ENCODE peak calls at places on chromosomes 4 and X, in five cellular contexts. B, Z, K, P and A are unnamed samples.

GRCh38 chr4:128220286-128221235 is 67.1 kb downstream of the PGRMC2 start:
- DNase-seq in B (peak), Z (no peak), K (peak), P (peak), A (no peak)

GRCh38 chr4:38868055-38868965 is 704 bp downstream of the FAM114A1 start:
- DNase-seq in B (peak), Z (peak), K (peak), P (no peak), A (no peak)

GRCh38 chrX:69503835-69504625 is at the start of gene NALF2:
- DNase-seq in B (peak), Z (peak), K (peak), P (peak), A (no peak)

GRCh38 chr4:55635760-55636621 is at the start of gene NMU:
- DNase-seq in B (no peak), Z (peak), K (no peak), P (no peak), A (no peak)

GRCh38 chr4:102761478-102761790 is 666 bp upstream of the MANBA start:
- DNase-seq in B (peak), Z (no peak), K (peak), P (no peak), A (no peak)

GRCh38 chr4:182404371-182404770 is 161.2 kb downstream of the TENM3 start:
- DNase-seq in B (no peak), Z (no peak), K (no peak), P (no peak), A (no peak)

GRCh38 chr4:39259571-39260330 is 77.4 kb downstream of the WDR19 start:
- DNase-seq in B (peak), Z (no peak), K (peak), P (no peak), A (peak)

GRCh38 chrX:150683536-150684146 is 9.6 kb upstream of the MTMR1 start:
- DNase-seq in B (peak), Z (no peak), K (peak), P (peak), A (no peak)

GRCh38 chr4:143382539-143382938 is 45.9 kb downstream of the GAB1 start:
- DNase-seq in B (peak), Z (no peak), K (peak), P (no peak), A (no peak)

GRCh38 chr4:20544645-20545044 is 155.6 kb upstream of the PACRGL start:
- DNase-seq in B (peak), Z (no peak), K (peak), P (peak), A (no peak)

GRCh38 chr4:177380730-177381287 is 61.4 kb downstream of the AGA start:
- DNase-seq in B (no peak), Z (no peak), K (no peak), P (peak), A (no peak)

GRCh38 chrX:136780241-136780640 is 491 bp downstream of the ARHGEF6 start:
- DNase-seq in B (no peak), Z (no peak), K (no peak), P (no peak), A (no peak)

GRCh38 chr4:624705-625590 is at the start of gene PDE6B:
- DNase-seq in B (no peak), Z (no peak), K (no peak), P (no peak), A (no peak)

GRCh38 chr4:121656269-121656641 is 40.5 kb downstream of the ANXA5 start:
- DNase-seq in B (peak), Z (peak), K (peak), P (no peak), A (no peak)

GRCh38 chr4:27692098-27692679 is 831.5 kb downstream of the STIM2 start:
- DNase-seq in B (peak), Z (no peak), K (peak), P (no peak), A (no peak)
- TF ChIP-seq CTCF in B (peak), Z (peak), K (peak), P (no peak), A (no peak)

GRCh38 chrX:14028473-14028872 is 1.2 kb downstream of the GEMIN8 start:
- DNase-seq in B (no peak), Z (no peak), K (no peak), P (no peak), A (no peak)
- H3K4me3 ChIP-seq in B (no peak), Z (no peak), K (no peak), P (peak), A (no peak)

DNA sequence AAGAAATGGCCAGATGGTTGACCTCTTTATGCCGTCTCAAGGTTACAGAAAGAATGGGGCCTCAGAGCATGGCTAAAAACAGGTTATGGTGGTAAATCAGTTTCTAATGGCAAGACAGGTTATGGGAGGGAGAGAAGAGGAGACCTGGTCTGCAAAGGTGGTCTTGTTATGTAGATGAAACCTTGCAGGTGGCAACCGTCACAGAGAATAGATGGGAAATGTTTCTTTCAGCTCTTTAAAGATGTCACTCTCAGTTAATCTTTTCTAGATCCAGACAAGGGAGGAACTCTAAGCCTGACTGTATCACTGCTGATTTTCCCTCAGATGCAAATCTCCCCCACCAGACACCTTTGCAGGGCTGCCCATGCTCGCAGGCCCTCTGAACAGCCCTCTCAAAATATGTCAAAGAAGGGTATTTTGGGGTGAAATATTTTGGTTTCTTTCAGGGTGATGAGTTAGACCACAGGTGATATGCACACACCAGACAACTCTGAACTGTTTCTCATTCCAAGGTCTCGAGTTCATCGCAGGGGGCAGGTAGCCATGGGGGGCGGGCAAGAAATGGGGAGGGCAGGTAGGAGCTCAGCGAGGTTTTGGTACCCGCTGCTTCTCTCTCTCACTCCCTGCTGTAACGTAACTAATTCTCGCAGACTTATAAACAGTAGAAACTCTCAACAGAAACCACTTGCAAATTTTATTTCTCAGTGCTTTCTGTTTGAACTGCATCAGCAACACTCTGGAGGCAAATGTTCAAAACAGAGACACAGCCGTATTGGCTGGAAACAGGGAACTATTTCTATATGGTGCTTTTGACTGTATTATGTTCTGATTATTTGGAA is 32.4 kb downstream of the CASP3 start:
- DNase-seq in B (no peak), Z (no peak), K (no peak), P (no peak), A (no peak)
- TF ChIP-seq CTCF in B (no peak), Z (no peak), K (no peak), P (no peak), A (no peak)

DNA sequence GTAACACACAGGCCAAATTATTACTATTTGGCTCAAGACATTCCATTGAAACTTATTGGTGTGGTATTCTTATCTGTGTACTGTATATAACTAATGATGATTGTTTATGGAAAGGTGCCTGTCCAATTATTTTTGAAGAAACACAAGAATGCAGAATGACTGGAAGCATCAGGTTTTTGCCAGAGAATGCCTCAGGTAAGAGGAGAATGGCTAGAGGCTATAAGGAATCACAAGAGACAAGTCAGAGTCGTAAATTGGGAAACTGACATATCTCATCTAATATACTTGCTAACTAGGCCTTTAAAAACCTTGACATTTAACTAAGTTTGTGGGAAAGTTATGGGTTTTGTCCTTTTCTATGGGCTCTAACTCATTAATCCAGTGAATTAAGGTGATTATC is 69.3 kb upstream of the TTC29 start:
- DNase-seq in B (no peak), Z (no peak), K (no peak), P (no peak), A (no peak)
- H3K4me3 ChIP-seq in B (no peak), Z (no peak), K (no peak), P (no peak), A (no peak)

GRCh38 chr4:23717528-23718248 is 172.2 kb downstream of the PPARGC1A start:
- DNase-seq in B (peak), Z (no peak), K (peak), P (peak), A (no peak)

GRCh38 chr4:23718435-23718834 is 171.4 kb downstream of the PPARGC1A start:
- DNase-seq in B (no peak), Z (no peak), K (no peak), P (no peak), A (no peak)

GRCh38 chr4:23720556-23720955 is 169.3 kb downstream of the PPARGC1A start:
- DNase-seq in B (no peak), Z (no peak), K (no peak), P (no peak), A (no peak)
- TF ChIP-seq CTCF in B (no peak), Z (no peak), K (no peak), P (no peak), A (no peak)

GRCh38 chrX:103530540-103530939 is 11.3 kb upstream of the RAB40A start:
- DNase-seq in B (peak), Z (no peak), K (peak), P (no peak), A (no peak)

GRCh38 chrX:103531002-103531401 is 11.7 kb upstream of the RAB40A start:
- DNase-seq in B (peak), Z (no peak), K (peak), P (no peak), A (peak)

GRCh38 chrX:103536071-103536470 is 16.8 kb upstream of the RAB40A start:
- DNase-seq in B (no peak), Z (no peak), K (peak), P (no peak), A (no peak)

GRCh38 chrX:103535206-103535605 is 15.9 kb upstream of the RAB40A start:
- DNase-seq in B (no peak), Z (no peak), K (no peak), P (no peak), A (no peak)

DNA sequence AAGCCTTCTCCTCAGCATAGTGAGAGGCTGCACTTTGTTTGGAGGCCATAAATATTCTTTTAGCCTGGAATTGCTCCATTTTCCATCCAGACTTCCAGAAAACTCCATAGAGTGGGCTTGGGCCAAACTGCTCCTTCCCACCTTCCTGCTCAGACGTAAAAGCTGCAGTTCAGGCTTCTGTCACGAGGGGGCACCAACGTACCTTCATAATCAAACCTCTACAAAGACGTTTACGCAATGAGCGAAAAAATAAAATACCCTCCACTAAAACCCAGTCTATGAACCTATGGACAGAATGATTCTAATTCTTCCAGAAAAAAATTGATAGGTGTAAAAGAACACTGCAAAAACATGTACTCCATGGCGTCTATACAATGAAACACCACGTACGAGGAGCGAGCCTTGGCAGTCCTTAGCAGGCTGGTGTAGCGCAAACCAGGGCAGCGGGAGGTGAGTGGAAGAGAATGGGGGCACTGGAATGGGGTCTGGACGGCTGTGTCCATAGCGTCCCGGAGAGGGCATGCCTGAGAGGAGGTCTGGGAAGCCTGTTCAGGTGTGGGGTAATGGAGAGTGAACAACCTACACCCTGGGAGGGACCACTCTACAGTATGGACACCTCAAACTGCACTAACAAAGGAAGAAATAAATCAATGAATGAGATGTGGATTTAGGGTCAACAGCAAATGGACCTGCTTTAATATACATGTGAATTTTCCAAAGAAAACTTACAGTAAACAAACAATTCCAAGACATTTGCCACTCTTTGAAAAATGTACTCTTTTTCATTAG is 14.3 kb upstream of the RAB40A start:
- DNase-seq in B (peak), Z (peak), K (peak), P (peak), A (no peak)
- H3K4me3 ChIP-seq in B (no peak), Z (peak), K (peak), P (peak), A (peak)

GRCh38 chrX:80578518-80579105 is 158.4 kb downstream of the TENT5D start:
- DNase-seq in B (peak), Z (no peak), K (peak), P (no peak), A (no peak)
- TF ChIP-seq CTCF in B (peak), Z (peak), K (peak), P (peak), A (no peak)

GRCh38 chr4:106546380-106546779 is 177.8 kb upstream of the GIMD1 start:
- DNase-seq in B (no peak), Z (no peak), K (no peak), P (no peak), A (no peak)
- H3K4me3 ChIP-seq in B (no peak), Z (no peak), K (no peak), P (no peak), A (no peak)

DNA sequence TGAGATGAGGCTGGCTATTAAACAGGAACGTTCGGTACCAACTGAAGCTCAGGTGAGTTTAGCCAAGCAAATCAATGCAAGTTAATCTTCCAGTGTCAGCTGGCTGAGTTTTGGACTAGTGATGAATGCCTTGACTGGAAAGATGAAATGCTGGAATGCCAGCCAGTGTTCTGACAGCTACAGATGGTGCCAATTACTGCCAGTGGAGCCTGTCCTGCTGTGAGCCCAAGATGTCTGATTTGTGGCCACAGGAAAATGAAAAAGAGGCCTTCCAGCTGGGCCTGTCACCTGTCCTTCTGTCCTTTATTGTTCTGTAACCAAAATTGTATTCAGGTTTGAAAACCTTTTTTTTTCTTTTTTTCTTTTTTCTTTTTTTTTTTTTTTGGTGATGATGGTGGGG is 223.1 kb downstream of the AFF2 start:
- DNase-seq in B (no peak), Z (no peak), K (no peak), P (no peak), A (no peak)
- TF ChIP-seq CTCF in B (no peak), Z (no peak), K (no peak), P (no peak), A (no peak)

DNA sequence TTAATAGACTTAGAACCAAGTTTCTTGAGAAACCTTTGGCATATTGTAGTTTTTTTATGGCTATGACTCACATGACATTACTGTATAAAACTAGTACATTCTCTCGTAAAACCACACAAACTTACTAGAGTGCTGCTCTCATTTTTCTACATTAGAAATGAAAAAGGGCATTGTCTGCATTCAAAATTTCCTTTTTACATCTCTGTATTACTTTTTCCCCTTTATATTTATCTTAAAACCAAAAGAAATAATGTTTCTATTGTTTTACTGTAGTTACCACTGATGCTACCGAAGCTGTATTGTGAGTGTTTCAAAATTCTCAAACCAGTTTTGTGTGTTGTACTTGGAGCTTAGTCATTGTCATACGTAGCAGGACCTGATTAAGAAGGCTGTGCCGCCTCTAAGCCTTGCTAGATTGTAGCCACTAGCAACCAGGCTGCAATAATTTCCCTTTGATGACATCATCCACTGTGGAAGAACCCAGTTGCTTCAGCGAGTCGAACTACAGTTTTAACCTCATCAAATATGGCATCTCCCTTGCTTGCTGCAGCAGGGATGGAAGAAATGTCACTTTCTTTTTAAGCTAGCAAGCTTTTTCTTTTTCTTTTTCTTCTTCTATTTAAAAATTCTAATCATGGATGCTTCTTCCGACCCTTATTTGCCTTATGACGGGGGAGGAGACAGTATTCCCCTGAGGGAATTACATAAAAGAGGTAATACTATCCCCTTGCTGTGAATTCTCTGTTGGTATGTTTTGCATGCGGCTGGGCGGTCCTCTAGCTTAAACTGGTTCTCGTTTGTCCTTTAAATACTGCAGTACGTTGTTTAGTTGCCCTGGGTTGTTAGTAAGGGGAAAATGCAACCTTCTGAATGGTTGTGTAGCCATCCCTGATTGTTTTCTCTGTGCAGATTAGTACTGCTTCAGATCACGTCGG is 39.6 kb downstream of the CLCN3 start:
- DNase-seq in B (peak), Z (peak), K (peak), P (peak), A (peak)
- H3K4me3 ChIP-seq in B (peak), Z (peak), K (peak), P (peak), A (peak)